ENCODE peak calls at places on chromosomes 16 and 17, in five cellular contexts. B is effector memory CD4-positive, alpha-beta T cell; Y is fibroblast of lung; Q is mammary epithelial cell; I is GM23338. M is an unnamed sample. For H3K4me1, the result is how much of the 10 kb centered on the place peaks cover.

GRCh38 chr16:14362774-14363371 is 267.2 kb downstream of the PARN start:
- DNase-seq in B (no peak), Y (peak), Q (peak), I (no peak), M (no peak)

GRCh38 chr17:39166437-39167335 is 725 bp upstream of the ARL5C start:
- DNase-seq in B (no peak), Y (no peak), Q (no peak), I (no peak), M (no peak)

GRCh38 chr17:80951121-80952090 is 40.2 kb upstream of the CHMP6 start:
- DNase-seq in Y (no peak), I (no peak), Q (no peak), B (no peak), M (peak)

GRCh38 chr16:9039208-9039607 is 52.2 kb upstream of the HAPSTR1 start:
- DNase-seq in I (peak), Y (peak), B (no peak), Q (no peak), M (no peak)

GRCh38 chr17:70011750-70012149 is 63.3 kb upstream of the KCNJ16 start:
- DNase-seq in Y (no peak), B (no peak), I (no peak), Q (no peak), M (no peak)

GRCh38 chr16:10156111-10156510 is 26.1 kb downstream of the GRIN2A start:
- DNase-seq in Y (peak), B (no peak), Q (no peak), I (no peak), M (no peak)

GRCh38 chr17:19664136-19664820 is 15.7 kb downstream of the ALDH3A2 start:
- DNase-seq in Y (no peak), Q (no peak), B (no peak), I (no peak), M (no peak)

GRCh38 chr16:19284207-19284606 is 1.3 kb upstream of the CLEC19A start:
- DNase-seq in Y (peak), I (no peak), Q (peak), B (no peak), M (no peak)

GRCh38 chr17:7440113-7440822 is 956 bp downstream of the FGF11 start:
- DNase-seq in B (no peak), Q (peak), Y (no peak), I (peak), M (peak)

GRCh38 chr16:10888320-10888937 is 11.4 kb downstream of the CIITA start:
- DNase-seq in B (no peak), Y (no peak), I (no peak), Q (no peak), M (no peak)

GRCh38 chr17:79942591-79943353 is 92.9 kb downstream of the TBC1D16 start:
- DNase-seq in B (no peak), Q (peak), I (no peak), Y (peak), M (peak)

GRCh38 chr16:5028950-5029475 is 4.7 kb downstream of the NAGPA start:
- DNase-seq in I (no peak), B (no peak), Y (no peak), Q (no peak), M (no peak)

GRCh38 chr16:68972008-68972407 is 128.7 kb downstream of the TANGO6 start:
- DNase-seq in Q (no peak), I (peak), Y (no peak), B (no peak), M (no peak)

GRCh38 chr17:8151641-8152111 is 528 bp downstream of the PER1 start:
- DNase-seq in Y (peak), Q (peak), I (peak), B (peak), M (peak)

GRCh38 chr16:89273741-89274472 is 56.4 kb downstream of the ZNF778 start:
- DNase-seq in Y (no peak), Q (no peak), B (no peak), I (no peak), M (peak)

GRCh38 chr16:79209308-79209707 is 391.2 kb downstream of the MAF start:
- DNase-seq in Y (no peak), B (no peak), I (no peak), Q (no peak), M (no peak)

GRCh38 chr17:28738680-28739384 is 5.0 kb upstream of the TRAF4 start:
- DNase-seq in B (peak), I (no peak), Y (no peak), Q (no peak), M (no peak)

GRCh38 chr17:78278139-78278741 is 46.8 kb downstream of the TMEM235 start:
- DNase-seq in B (no peak), I (peak), Y (no peak), Q (no peak), M (no peak)

GRCh38 chr17:17902357-17902756 is 65.6 kb upstream of the SREBF1 start:
- DNase-seq in Y (no peak), Q (no peak), B (no peak), I (peak), M (no peak)

GRCh38 chr17:3712811-3713463 is 10.8 kb upstream of the HASPIN start:
- DNase-seq in I (no peak), Y (peak), B (no peak), Q (no peak), M (no peak)

GRCh38 chr16:2527784-2528100 is 3.5 kb downstream of the CEMP1 start:
- DNase-seq in Y (no peak), Q (no peak), B (no peak), I (no peak), M (no peak)

GRCh38 chr16:19829844-19830703 is 54.6 kb downstream of the GPRC5B start:
- DNase-seq in I (no peak), Y (no peak), Q (no peak), B (no peak), M (no peak)

GRCh38 chr17:17516315-17516930 is 20.2 kb upstream of the RASD1 start:
- DNase-seq in Q (no peak), Y (no peak), I (no peak), B (no peak), M (no peak)

GRCh38 chr17:68621065-68621464 is 19.9 kb upstream of the FAM20A start:
- DNase-seq in I (no peak), Q (no peak), Y (no peak), B (no peak), M (no peak)

GRCh38 chr17:69501591-69502468 is 87.3 kb downstream of the MAP2K6 start:
- DNase-seq in B (no peak), I (peak), Q (peak), Y (peak), M (peak)

GRCh38 chr16:89244754-89245153 is 27.3 kb downstream of the ZNF778 start:
- DNase-seq in I (no peak), Y (no peak), Q (no peak), B (no peak), M (no peak)

DNA sequence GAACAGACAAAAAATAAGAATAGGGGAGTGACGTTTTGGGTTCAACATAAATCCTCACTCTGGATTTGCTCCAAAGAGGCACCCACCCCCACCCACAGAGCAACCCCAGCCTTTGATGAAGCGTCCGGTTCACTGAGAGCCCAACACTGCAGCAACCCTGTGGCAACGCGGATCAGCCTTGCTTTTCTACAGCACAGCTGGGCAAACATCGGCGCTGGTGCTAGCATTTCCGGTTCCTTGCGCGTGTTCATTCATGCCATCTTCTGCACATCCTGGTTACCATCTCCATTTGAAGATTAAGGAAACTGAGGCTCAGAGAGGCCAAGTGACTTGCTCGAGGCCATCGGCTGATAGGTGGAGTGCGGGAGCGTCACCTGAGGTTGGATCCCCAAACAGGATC is 8.7 kb upstream of the GINS2 start:
- DNase-seq in Q (no peak), B (no peak), Y (no peak), I (no peak), M (no peak)
- H3K4me3 ChIP-seq in Q (no peak), B (no peak), Y (no peak), I (no peak), M (no peak)

DNA sequence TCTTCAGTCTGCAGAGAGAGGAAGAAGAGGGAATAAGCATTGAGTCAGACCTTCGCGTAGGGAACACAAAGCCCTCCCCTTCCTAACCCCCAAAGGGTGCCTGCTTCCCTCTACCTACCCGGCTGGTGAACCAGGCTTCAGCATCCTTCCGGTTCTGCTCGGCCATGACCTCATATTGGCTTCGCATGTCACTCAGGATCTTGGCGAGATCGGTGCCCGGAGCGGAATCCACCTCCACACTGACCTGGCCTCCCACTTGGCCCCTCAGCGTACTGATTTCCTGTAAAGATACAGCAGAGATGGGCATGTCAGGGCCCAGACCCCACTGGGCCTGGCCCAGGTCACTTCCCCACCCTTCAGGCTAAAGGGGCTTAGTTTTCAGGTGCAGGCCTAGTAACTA is 3.8 kb downstream of the KRT19 start:
- DNase-seq in B (no peak), I (no peak), Q (no peak), Y (no peak), M (no peak)
- H3K4me1 ChIP-seq in B (under half), I (under half), Q (under half), Y (under half), M (under half)

GRCh38 chr16:86344586-86344871 is 165.8 kb upstream of the FOXF1 start:
- DNase-seq in B (no peak), Y (no peak), Q (no peak), I (no peak), M (no peak)
- H3K27ac ChIP-seq in B (no peak), Y (no peak), Q (no peak), I (no peak), M (no peak)

GRCh38 chr17:82227629-82228277 is 1.1 kb upstream of the SLC16A3 start:
- DNase-seq in Y (no peak), B (no peak), I (no peak), Q (no peak), M (no peak)
- H3K4me3 ChIP-seq in Y (no peak), B (peak), I (peak), Q (no peak), M (peak)

GRCh38 chr17:72409405-72410002 is 288.7 kb downstream of the SOX9 start:
- DNase-seq in Q (no peak), I (no peak), B (no peak), Y (no peak), M (no peak)
- H3K4me1 ChIP-seq in Q (half or more), I (under half), B (under half), Y (under half), M (under half)

DNA sequence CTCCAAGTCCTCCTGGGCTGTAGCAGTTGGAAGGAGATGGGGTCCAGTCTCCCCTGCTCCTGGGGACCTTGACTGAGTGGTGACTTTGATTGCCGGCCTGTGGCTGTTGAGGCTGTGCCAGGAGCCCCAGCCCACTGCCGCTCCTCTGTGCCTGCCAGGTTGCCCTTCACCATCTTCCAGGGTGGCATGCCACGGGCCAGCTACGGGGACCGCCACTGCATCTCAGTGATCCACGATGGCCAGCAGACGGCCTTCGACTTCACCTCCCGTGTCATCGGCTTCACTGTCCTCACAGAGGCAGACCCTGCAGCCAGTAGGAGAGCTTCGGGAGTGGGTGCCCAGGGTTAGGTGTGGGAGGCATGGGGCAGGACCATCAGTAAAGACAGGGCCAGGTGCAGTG is 23.4 kb upstream of the MYO15B start:
- DNase-seq in Y (no peak), B (no peak), I (no peak), Q (no peak), M (no peak)
- H3K27ac ChIP-seq in Y (no peak), B (no peak), I (no peak), Q (no peak), M (no peak)

GRCh38 chr16:87955302-87956168 is 4.3 kb downstream of the BANP start:
- DNase-seq in I (no peak), Q (no peak), Y (peak), B (no peak), M (no peak)
- H3K4me3 ChIP-seq in I (no peak), Q (no peak), Y (no peak), B (no peak), M (no peak)

GRCh38 chr17:49749730-49750129 is 14.2 kb downstream of the FAM117A start:
- DNase-seq in I (no peak), B (no peak), Q (no peak), Y (no peak), M (no peak)
- H3K4me1 ChIP-seq in I (under half), B (half or more), Q (under half), Y (under half), M (under half)

DNA sequence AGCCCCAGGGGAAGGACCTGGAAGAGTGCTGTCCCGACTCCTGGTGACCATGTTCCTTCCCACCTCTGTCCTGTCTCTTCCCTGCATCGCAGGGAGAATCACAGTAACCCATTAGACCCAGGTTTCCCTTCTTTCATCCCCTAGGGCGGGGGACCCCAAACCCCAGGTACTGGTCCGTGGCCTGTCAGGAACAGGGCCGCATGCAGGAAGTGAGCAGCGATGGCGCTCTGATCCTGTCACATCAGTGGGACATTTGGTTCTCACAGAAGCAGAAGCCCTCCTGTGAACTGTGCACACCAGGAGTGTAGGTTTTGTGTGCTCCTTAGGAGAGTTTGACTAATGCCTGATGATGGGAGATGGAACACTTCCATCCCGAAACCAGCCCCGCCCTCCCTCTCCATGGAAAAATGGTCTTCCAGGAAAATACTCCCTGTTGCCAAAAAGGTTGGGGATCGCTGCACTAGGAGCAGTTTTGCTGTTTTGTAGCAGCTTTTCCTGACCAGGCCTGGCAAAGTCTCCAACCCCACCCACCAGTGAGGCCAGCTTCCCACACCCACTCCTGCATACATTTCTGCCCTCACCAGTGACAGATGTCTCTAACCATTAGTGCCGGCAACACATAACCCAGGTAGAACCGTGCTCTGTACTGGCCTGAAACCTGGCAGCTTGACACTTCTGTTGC is 10.5 kb downstream of the MNT start:
- DNase-seq in B (no peak), I (no peak), Q (no peak), Y (no peak), M (no peak)
- H3K27ac ChIP-seq in B (peak), I (no peak), Q (no peak), Y (no peak), M (peak)

GRCh38 chr17:50177476-50177875 is 11.7 kb downstream of the SGCA start:
- DNase-seq in Y (no peak), I (no peak), B (no peak), Q (peak), M (no peak)
- H3K4me3 ChIP-seq in Y (no peak), I (peak), B (no peak), Q (no peak), M (no peak)